ENCODE peak calls at places on chromosomes 11 and 22, in four cellular contexts. One of them, this sample, is unnamed.

GRCh38 chr11:111557425-111558111 is 17.0 kb downstream of the LAYN start:
- DNase-seq in HepG2: peak; percentile 14
- DNase-seq in K562: no peak
- DNase-seq in H1: no peak
- DNase-seq in this sample: no peak

GRCh38 chr11:71139516-71140205 is 112.7 kb downstream of the SHANK2 start:
- DNase-seq in H1: no peak
- DNase-seq in HepG2: peak; percentile 9
- DNase-seq in K562: no peak
- DNase-seq in this sample: no peak

GRCh38 chr22:19121631-19122142 is 525 bp downstream of the DGCR2 start:
- DNase-seq in K562: peak; percentile 88
- DNase-seq in H1: peak; percentile 63
- DNase-seq in HepG2: no peak
- DNase-seq in this sample: no peak

GRCh38 chr22:27801197-27801615 is 350 bp downstream of the MN1 start:
- DNase-seq in HepG2: no peak
- DNase-seq in K562: no peak
- DNase-seq in H1: peak; percentile 81
- DNase-seq in this sample: no peak

GRCh38 chr11:33721291-33721840 is 14.9 kb downstream of the CD59 start:
- DNase-seq in K562: no peak
- DNase-seq in H1: no peak
- DNase-seq in HepG2: no peak
- DNase-seq in this sample: no peak

GRCh38 chr11:35649984-35650383 is 12.6 kb upstream of the TRIM44 start:
- DNase-seq in H1: no peak
- DNase-seq in HepG2: no peak
- DNase-seq in K562: no peak
- DNase-seq in this sample: no peak

GRCh38 chr11:26331911-26332571 is at the start of gene ANO3:
- DNase-seq in K562: peak; percentile 57
- DNase-seq in HepG2: peak; percentile 67
- DNase-seq in H1: peak; percentile 97
- DNase-seq in this sample: no peak

GRCh38 chr22:43561421-43562178 is 149.8 kb downstream of the MPPED1 start:
- DNase-seq in H1: no peak
- DNase-seq in K562: no peak
- DNase-seq in HepG2: no peak
- DNase-seq in this sample: no peak

GRCh38 chr22:48581206-48581766 is 1246.4 kb downstream of the BRD1 start:
- DNase-seq in K562: no peak
- DNase-seq in H1: no peak
- DNase-seq in HepG2: no peak
- DNase-seq in this sample: no peak

GRCh38 chr11:27497284-27497866 is 9.2 kb downstream of the LIN7C start:
- DNase-seq in HepG2: peak; percentile 18
- DNase-seq in K562: peak; percentile 20
- DNase-seq in H1: no peak
- DNase-seq in this sample: no peak

GRCh38 chr22:49574861-49575702 is 252.6 kb downstream of the BRD1 start:
- DNase-seq in K562: no peak
- DNase-seq in H1: no peak
- DNase-seq in HepG2: no peak
- DNase-seq in this sample: no peak

GRCh38 chr11:62061356-62062222 is 62.2 kb upstream of the INCENP start:
- DNase-seq in H1: no peak
- DNase-seq in K562: no peak
- DNase-seq in HepG2: peak; percentile 38
- DNase-seq in this sample: no peak

GRCh38 chr11:34449013-34449412 is 10.3 kb downstream of the CAT start:
- DNase-seq in K562: no peak
- DNase-seq in H1: no peak
- DNase-seq in HepG2: no peak
- DNase-seq in this sample: no peak

GRCh38 chr11:95699631-95700470 is 89.7 kb downstream of the FAM76B start:
- DNase-seq in H1: no peak
- DNase-seq in K562: no peak
- DNase-seq in HepG2: no peak
- DNase-seq in this sample: no peak

GRCh38 chr11:29984544-29984943 is 32.3 kb downstream of the KCNA4 start:
- DNase-seq in H1: no peak
- DNase-seq in HepG2: no peak
- DNase-seq in K562: no peak
- DNase-seq in this sample: no peak

GRCh38 chr22:26995222-26995621 is 337.8 kb downstream of the MIAT start:
- DNase-seq in H1: no peak
- DNase-seq in K562: no peak
- DNase-seq in HepG2: no peak
- DNase-seq in this sample: no peak

GRCh38 chr11:47408598-47409439 is 429 bp downstream of the SLC39A13 start:
- DNase-seq in K562: no peak
- DNase-seq in HepG2: no peak
- DNase-seq in H1: no peak
- DNase-seq in this sample: no peak

GRCh38 chr11:21588754-21589153 is 604.1 kb upstream of the ANO5 start:
- DNase-seq in HepG2: no peak
- DNase-seq in K562: no peak
- DNase-seq in H1: no peak
- DNase-seq in this sample: no peak

GRCh38 chr11:113249491-113249763 is 65.0 kb upstream of the TTC12 start:
- DNase-seq in H1: no peak
- DNase-seq in HepG2: no peak
- DNase-seq in K562: no peak
- DNase-seq in this sample: no peak

GRCh38 chr22:43891360-43892182 is at the start of gene PNPLA5:
- DNase-seq in HepG2: no peak
- DNase-seq in H1: peak; percentile 86
- DNase-seq in K562: no peak
- DNase-seq in this sample: no peak

GRCh38 chr11:44372989-44373388 is 63.0 kb upstream of the ALX4 start:
- DNase-seq in HepG2: no peak
- DNase-seq in H1: no peak
- DNase-seq in K562: peak; percentile 27
- DNase-seq in this sample: no peak

GRCh38 chr11:118153516-118153915 is 893 bp upstream of the SCN4B start:
- DNase-seq in H1: no peak
- DNase-seq in K562: no peak
- DNase-seq in HepG2: no peak
- DNase-seq in this sample: no peak
- TF ChIP-seq CHD2 in H1: no peak
- TF ChIP-seq CHD2 in K562: no peak
- TF ChIP-seq CHD2 in HepG2: no peak
- TF ChIP-seq CHD2 in this sample: no peak

GRCh38 chr11:115182282-115182952 is 321.8 kb downstream of the CADM1 start:
- DNase-seq in K562: no peak
- DNase-seq in H1: no peak
- DNase-seq in HepG2: no peak
- DNase-seq in this sample: no peak

GRCh38 chr11:115184901-115185300 is 319.3 kb downstream of the CADM1 start:
- DNase-seq in HepG2: no peak
- DNase-seq in K562: no peak
- DNase-seq in H1: no peak
- DNase-seq in this sample: no peak

GRCh38 chr11:115181480-115181879 is 322.7 kb downstream of the CADM1 start:
- DNase-seq in HepG2: no peak
- DNase-seq in H1: no peak
- DNase-seq in K562: no peak
- DNase-seq in this sample: no peak

GRCh38 chr11:115185931-115186330 is 318.3 kb downstream of the CADM1 start:
- DNase-seq in HepG2: no peak
- DNase-seq in H1: no peak
- DNase-seq in K562: no peak
- DNase-seq in this sample: no peak

DNA sequence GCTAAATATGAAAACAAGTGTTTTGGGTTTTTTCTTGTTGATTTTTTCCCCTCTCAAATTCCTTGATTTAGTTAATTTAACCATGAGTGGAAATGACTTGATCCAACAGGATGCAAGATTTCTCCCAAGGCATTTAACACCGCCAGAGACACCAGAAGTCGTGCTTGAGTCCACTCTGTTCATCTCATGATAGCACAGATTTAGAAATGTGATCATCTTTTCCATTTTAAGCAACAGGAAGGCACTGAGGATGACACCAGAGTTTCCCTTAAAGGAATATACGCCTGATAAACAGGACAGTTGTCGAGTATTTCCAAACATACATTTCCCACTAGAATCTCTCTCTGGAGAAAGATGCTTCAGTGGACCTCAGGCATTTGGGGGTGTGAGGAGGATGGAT is 318.7 kb downstream of the CADM1 start:
- DNase-seq in HepG2: no peak
- DNase-seq in K562: no peak
- DNase-seq in H1: no peak
- DNase-seq in this sample: no peak
- TF ChIP-seq YY1 in HepG2: no peak
- TF ChIP-seq YY1 in K562: no peak
- TF ChIP-seq YY1 in H1: no peak
- TF ChIP-seq YY1 in this sample: no peak

DNA sequence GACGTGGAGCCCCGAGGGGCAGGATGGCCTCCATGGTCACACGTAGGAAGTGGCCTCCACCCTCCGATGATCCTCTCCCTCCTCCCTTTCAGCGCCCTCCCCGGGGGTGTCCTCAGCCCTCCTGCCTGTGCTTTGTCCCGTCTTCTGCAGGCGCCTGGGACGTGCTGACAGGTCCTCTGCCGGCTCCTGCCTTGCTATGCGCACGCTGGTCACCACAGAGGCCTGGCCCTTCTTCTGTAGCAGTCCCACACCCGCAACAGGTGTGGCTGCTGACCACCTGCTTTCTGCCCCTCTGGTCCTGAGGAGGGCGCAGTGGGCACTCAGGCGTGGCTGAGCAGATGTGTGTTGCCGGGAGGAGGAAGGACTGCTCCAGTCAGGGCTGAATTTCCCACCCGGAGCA is 27.7 kb upstream of the PPP6R3 start:
- DNase-seq in HepG2: no peak
- DNase-seq in H1: no peak
- DNase-seq in K562: no peak
- DNase-seq in this sample: no peak
- TF ChIP-seq EZH2 in HepG2: no peak
- TF ChIP-seq EZH2 in H1: no peak
- TF ChIP-seq EZH2 in K562: no peak
- TF ChIP-seq EZH2 in this sample: no peak

GRCh38 chr11:114251797-114252327 is 44.3 kb upstream of the NNMT start:
- DNase-seq in HepG2: no peak
- DNase-seq in K562: peak; percentile 71
- DNase-seq in H1: no peak
- DNase-seq in this sample: no peak
- TF ChIP-seq CHD2 in HepG2: no peak
- TF ChIP-seq CHD2 in K562: no peak
- TF ChIP-seq CHD2 in H1: no peak
- TF ChIP-seq CHD2 in this sample: no peak

GRCh38 chr22:37220543-37220968 is 8.3 kb upstream of the SSTR3 start:
- DNase-seq in H1: no peak
- DNase-seq in HepG2: no peak
- DNase-seq in K562: no peak
- DNase-seq in this sample: no peak

GRCh38 chr22:37218399-37218770 is 6.1 kb upstream of the SSTR3 start:
- DNase-seq in K562: no peak
- DNase-seq in HepG2: no peak
- DNase-seq in H1: no peak
- DNase-seq in this sample: no peak

GRCh38 chr22:37219534-37219933 is 7.3 kb upstream of the SSTR3 start:
- DNase-seq in H1: no peak
- DNase-seq in K562: no peak
- DNase-seq in HepG2: no peak
- DNase-seq in this sample: no peak

GRCh38 chr22:37221424-37222336 is 9.4 kb upstream of the SSTR3 start:
- DNase-seq in HepG2: no peak
- DNase-seq in K562: no peak
- DNase-seq in H1: no peak
- DNase-seq in this sample: no peak

GRCh38 chr22:37218771-37219411 is 6.6 kb upstream of the SSTR3 start:
- DNase-seq in HepG2: no peak
- DNase-seq in K562: no peak
- DNase-seq in H1: no peak
- DNase-seq in this sample: peak; percentile 99
- TF ChIP-seq YY1 in HepG2: no peak
- TF ChIP-seq YY1 in K562: no peak
- TF ChIP-seq YY1 in H1: no peak
- TF ChIP-seq YY1 in this sample: peak; percentile 52

GRCh38 chr22:36481393-36482168 is at the start of gene TXN2:
- DNase-seq in K562: peak; percentile 90
- DNase-seq in HepG2: peak; percentile 91
- DNase-seq in H1: peak; percentile 92
- DNase-seq in this sample: peak; percentile 82

GRCh38 chr22:36475341-36475740 is 6.1 kb downstream of the TXN2 start:
- DNase-seq in K562: no peak
- DNase-seq in HepG2: no peak
- DNase-seq in H1: no peak
- DNase-seq in this sample: no peak

GRCh38 chr22:36486619-36487384 is 5.4 kb upstream of the TXN2 start:
- DNase-seq in HepG2: peak; percentile 53
- DNase-seq in H1: peak; percentile 85
- DNase-seq in K562: no peak
- DNase-seq in this sample: no peak

GRCh38 chr22:36478966-36479365 is 2.5 kb downstream of the TXN2 start:
- DNase-seq in H1: no peak
- DNase-seq in HepG2: no peak
- DNase-seq in K562: peak; percentile 60
- DNase-seq in this sample: no peak

GRCh38 chr22:36480941-36481392 is 473 bp downstream of the TXN2 start:
- DNase-seq in HepG2: no peak
- DNase-seq in K562: no peak
- DNase-seq in H1: no peak
- DNase-seq in this sample: peak; percentile 65
- TF ChIP-seq EZH2 in HepG2: no peak
- TF ChIP-seq EZH2 in K562: no peak
- TF ChIP-seq EZH2 in H1: no peak
- TF ChIP-seq EZH2 in this sample: no peak

This sample was measured in GM12878.